ENCODE peak calls at places on chromosomes 12 and 14, in five cellular contexts. P is OCI-LY7, C is GM23248, O is SK-N-SH, K is MM.1S. S is an unnamed sample.

GRCh38 chr12:105077435-105077834 is 6.8 kb downstream of the ALDH1L2 start:
- DNase-seq in C (peak), O (no peak), P (no peak), K (no peak), S (no peak)

GRCh38 chr14:39102265-39102968 is 618 bp downstream of the SEC23A start:
- DNase-seq in O (no peak), P (no peak), C (peak), K (no peak), S (peak)

GRCh38 chr12:42327227-42327590 is 1.2 kb downstream of the PPHLN1 start:
- DNase-seq in K (no peak), C (no peak), P (no peak), O (no peak), S (no peak)

GRCh38 chr12:76026643-76027063 is 4.9 kb downstream of the PHLDA1 start:
- DNase-seq in C (peak), O (no peak), P (no peak), K (no peak), S (peak)

GRCh38 chr14:73472182-73473114 is 14.1 kb upstream of the NUMB start:
- DNase-seq in C (peak), O (peak), P (peak), K (peak), S (peak)

GRCh38 chr12:53683983-53684382 is 8.1 kb upstream of the ATP5MC2 start:
- DNase-seq in P (no peak), O (no peak), C (no peak), K (no peak), S (no peak)

GRCh38 chr12:111089616-111090015 is 169.2 kb upstream of the MYL2 start:
- DNase-seq in P (peak), C (no peak), K (no peak), O (no peak), S (no peak)

GRCh38 chr12:40310201-40310600 is 85.4 kb downstream of the LRRK2 start:
- DNase-seq in P (no peak), C (no peak), O (no peak), K (no peak), S (no peak)

GRCh38 chr12:53340398-53340797 is 4.2 kb upstream of the SP7 start:
- DNase-seq in K (no peak), P (no peak), O (peak), C (no peak), S (no peak)

GRCh38 chr12:124927325-124928094 is 13.1 kb upstream of the UBC start:
- DNase-seq in O (peak), C (peak), K (peak), P (peak), S (peak)

GRCh38 chr12:4951601-4952000 is 41.9 kb downstream of the KCNA1 start:
- DNase-seq in O (no peak), P (no peak), K (no peak), C (no peak), S (no peak)

GRCh38 chr12:130240831-130241590 is 78.7 kb downstream of the FZD10 start:
- DNase-seq in O (peak), K (no peak), C (no peak), P (no peak), S (no peak)

GRCh38 chr12:29395356-29395755 is 14.4 kb upstream of the ERGIC2 start:
- DNase-seq in K (no peak), C (no peak), P (no peak), O (no peak), S (no peak)

GRCh38 chr12:14252697-14253096 is 112.8 kb upstream of the ATF7IP start:
- DNase-seq in O (no peak), P (no peak), C (no peak), K (no peak), S (no peak)

GRCh38 chr12:90253674-90254181 is 545.1 kb upstream of the ATP2B1 start:
- DNase-seq in K (peak), O (peak), C (peak), P (peak), S (peak)

GRCh38 chr12:100675432-100675831 is 101.9 kb downstream of the GAS2L3 start:
- DNase-seq in O (peak), K (no peak), P (no peak), C (peak), S (peak)

GRCh38 chr12:911191-911826 is 38.2 kb downstream of the RAD52 start:
- DNase-seq in O (no peak), C (no peak), K (no peak), P (no peak), S (no peak)

GRCh38 chr14:32014498-32014897 is 62.6 kb upstream of the ARHGAP5 start:
- DNase-seq in C (no peak), P (no peak), O (no peak), K (no peak), S (no peak)

GRCh38 chr12:97745406-97746101 is 282.9 kb downstream of the RMST start:
- DNase-seq in C (no peak), K (no peak), P (no peak), O (no peak), S (no peak)

GRCh38 chr14:89507926-89508460 is 91.0 kb upstream of the FOXN3 start:
- DNase-seq in P (no peak), O (no peak), C (peak), K (no peak), S (peak)

GRCh38 chr14:69183735-69184134 is 7.6 kb upstream of the EXD2 start:
- DNase-seq in O (no peak), K (no peak), P (no peak), C (no peak), S (no peak)

GRCh38 chr14:64234877-64235651 is 59.1 kb downstream of the ESR2 start:
- DNase-seq in P (peak), K (no peak), C (no peak), O (peak), S (peak)

GRCh38 chr12:49702009-49702408 is 5.2 kb downstream of the FMNL3 start:
- DNase-seq in K (no peak), O (no peak), P (peak), C (no peak), S (no peak)

GRCh38 chr12:109497675-109498074 is 20.2 kb downstream of the UBE3B start:
- DNase-seq in O (no peak), C (no peak), P (no peak), K (no peak), S (no peak)

GRCh38 chr14:52328286-52328685 is 14.2 kb downstream of the PTGER2 start:
- DNase-seq in P (no peak), K (no peak), O (no peak), C (peak), S (peak)

GRCh38 chr12:52645982-52646381 is 6.0 kb downstream of the KRT2 start:
- DNase-seq in K (no peak), P (no peak), O (no peak), C (no peak), S (no peak)

GRCh38 chr14:55782166-55782565 is 202.2 kb downstream of the KTN1 start:
- DNase-seq in P (no peak), C (no peak), O (no peak), K (no peak), S (no peak)

GRCh38 chr14:102047808-102048540 is 38.9 kb downstream of the HSP90AA1 start:
- DNase-seq in K (no peak), P (no peak), O (no peak), C (no peak), S (no peak)

GRCh38 chr14:102043251-102044025 is 43.4 kb downstream of the HSP90AA1 start:
- DNase-seq in C (peak), P (no peak), K (no peak), O (no peak), S (peak)

GRCh38 chr14:102049258-102050025 is 37.4 kb downstream of the HSP90AA1 start:
- DNase-seq in P (no peak), K (no peak), C (no peak), O (no peak), S (no peak)

GRCh38 chr14:102044566-102044965 is 42.3 kb downstream of the HSP90AA1 start:
- DNase-seq in C (no peak), O (no peak), K (no peak), P (no peak), S (no peak)

GRCh38 chr14:102046337-102047278 is 40.2 kb downstream of the HSP90AA1 start:
- DNase-seq in K (no peak), P (peak), O (peak), C (peak), S (peak)
- TF ChIP-seq EZH2phosphoT487 in K (no peak), P (no peak), O (no peak), C (no peak), S (no peak)

GRCh38 chr14:92491782-92492181 is 21.8 kb upstream of the RIN3 start:
- DNase-seq in K (no peak), P (no peak), C (no peak), O (no peak), S (no peak)
- TF ChIP-seq EZH2phosphoT487 in K (no peak), P (no peak), C (no peak), O (no peak), S (no peak)

DNA sequence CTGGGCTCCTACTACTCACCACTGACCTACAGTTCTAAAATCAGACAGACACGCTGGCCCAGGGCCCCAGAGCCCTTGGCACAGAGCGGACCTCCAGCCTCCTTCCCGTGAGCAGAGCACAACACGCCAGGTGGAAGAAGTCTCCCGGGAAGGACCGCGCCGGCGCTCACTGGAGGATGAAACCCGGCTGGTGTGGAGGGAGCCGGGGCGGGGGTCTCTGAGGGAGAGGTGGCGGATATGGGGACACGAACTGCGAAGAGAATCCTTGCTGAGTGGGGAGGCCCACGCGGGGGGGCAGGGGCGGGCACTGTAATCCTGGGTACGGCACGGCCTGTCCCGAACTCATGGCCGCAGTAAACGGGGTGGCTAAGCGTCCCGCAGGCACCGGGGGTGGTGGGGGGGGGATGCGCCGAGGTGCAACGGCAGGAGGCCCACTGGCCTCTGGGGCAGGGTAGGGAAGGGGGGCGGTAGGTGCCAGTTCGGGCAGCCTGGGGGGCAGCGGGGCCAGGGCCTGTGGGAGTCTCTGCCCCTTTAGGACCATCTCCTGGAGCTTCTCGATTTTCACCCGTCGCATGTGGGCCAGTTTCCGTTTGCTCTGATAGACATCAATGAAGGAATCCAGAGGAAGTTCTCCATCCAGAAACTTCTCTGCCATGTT is 28.8 kb downstream of the VPS37B start:
- DNase-seq in C (no peak), K (no peak), P (no peak), O (peak), S (no peak)
- TF ChIP-seq EZH2phosphoT487 in C (no peak), K (no peak), P (no peak), O (no peak), S (no peak)

GRCh38 chr14:79278798-79279644 is 932.3 kb downstream of the DIO2 start:
- DNase-seq in P (no peak), O (peak), K (peak), C (peak), S (peak)
- TF ChIP-seq EZH2phosphoT487 in P (no peak), O (no peak), K (no peak), C (no peak), S (peak)

DNA sequence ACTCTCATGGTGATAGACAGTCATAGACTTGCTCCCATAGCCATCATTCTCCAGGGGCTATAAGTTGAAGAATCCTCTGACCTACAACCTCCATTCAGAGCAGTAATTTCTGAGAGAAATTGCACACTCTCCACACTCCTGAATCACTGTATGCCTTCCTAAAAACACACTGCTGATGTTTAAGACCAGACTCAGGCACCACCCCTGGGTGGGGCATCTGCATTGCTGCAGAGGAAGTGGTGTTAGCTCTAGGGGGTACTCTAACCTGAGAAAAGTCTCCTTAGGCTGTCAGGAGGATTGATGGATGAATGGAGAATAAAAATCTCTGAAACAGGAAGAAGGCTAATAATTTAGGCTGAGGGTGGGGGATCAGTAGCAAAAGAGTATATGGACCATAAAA is 436.1 kb downstream of the DAD1 start:
- DNase-seq in C (no peak), P (no peak), O (no peak), K (no peak), S (no peak)
- TF ChIP-seq EZH2phosphoT487 in C (no peak), P (no peak), O (no peak), K (no peak), S (no peak)

DNA sequence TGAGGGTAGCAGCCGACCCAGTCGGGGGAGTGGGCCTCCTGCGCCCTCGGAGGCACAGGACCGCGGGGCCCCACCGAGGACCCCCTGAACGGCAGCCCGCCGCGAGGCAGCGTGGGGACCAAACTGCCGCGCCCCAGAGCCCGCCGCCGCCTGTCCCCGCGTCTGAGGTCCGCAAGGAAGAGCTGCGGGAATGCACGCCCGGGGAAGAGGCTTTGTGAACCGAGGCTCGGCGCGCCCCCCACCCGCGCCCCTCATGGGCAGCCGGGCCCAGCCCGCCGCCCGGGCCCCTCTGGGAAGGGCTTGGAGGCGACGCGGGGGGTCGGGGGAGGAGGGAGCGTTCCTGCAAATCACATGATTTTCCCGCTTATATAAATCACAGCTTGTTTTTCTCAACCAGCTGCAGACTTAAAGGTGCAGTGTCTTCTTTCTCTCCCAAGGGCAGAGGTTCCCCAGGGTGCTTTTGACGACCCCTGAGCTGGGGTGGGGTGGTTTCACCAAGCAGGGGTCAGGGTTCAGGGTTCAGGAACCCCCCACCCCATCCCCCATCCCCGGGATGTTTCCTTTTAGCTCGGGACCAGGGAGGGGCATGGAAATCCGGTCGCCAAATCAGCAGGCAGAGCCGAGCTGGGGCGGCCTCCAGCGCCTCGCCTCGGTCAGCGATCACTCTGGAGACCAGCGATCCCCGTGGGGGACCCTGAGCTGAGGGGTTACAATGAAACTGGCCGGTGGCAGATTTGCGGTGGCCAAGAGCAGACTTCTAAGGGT is 44.7 kb upstream of the ATP23 start:
- DNase-seq in O (peak), P (no peak), K (peak), C (peak), S (no peak)
- TF ChIP-seq EZH2phosphoT487 in O (no peak), P (no peak), K (no peak), C (no peak), S (no peak)

DNA sequence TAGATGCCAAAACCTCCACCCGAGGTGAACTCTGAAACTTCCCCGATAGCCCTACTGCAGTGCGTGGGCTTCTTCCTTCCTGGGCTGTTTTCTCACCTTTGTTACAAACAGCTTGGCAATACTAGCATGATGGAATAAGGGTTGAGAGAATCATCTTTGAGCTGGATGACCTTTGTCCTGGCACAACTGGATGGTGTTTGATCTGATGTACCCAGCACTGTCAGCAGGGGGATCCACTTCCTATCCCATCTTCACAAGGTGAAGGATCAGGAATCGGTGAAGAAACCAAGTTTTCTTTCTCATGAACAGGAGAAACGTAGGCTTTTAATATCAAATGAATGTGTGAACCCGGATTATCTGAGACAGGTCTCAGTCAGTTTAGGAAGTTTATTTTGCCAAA is 19.5 kb upstream of the LRRC10 start:
- DNase-seq in O (no peak), C (peak), K (no peak), P (no peak), S (peak)
- TF ChIP-seq EZH2phosphoT487 in O (no peak), C (no peak), K (no peak), P (no peak), S (no peak)

S was measured in PC-3.